ENCODE peak calls at places on chromosomes 3 and 15, in eight cellular contexts. H is epithelial cell of esophagus, M is DMS 273 treated with DMSO at 0.1 percent for 48 hours, X is OCI-M1, S is left cardiac atrium, J is GM23248, R is globus pallidus, U is Daoy. G is an unnamed sample.
A peak's percentile ranks its signal among the peaks of the same experiment; 100 is the strongest.

GRCh38 chr3:34842706-34843478 is 796.4 kb upstream of the ARPP21 start:
- DNase-seq in H (no peak), M (no peak), X (peak; percentile 67), S (no peak), J (no peak), R (no peak), U (no peak), G (no peak)

GRCh38 chr15:70358871-70359647 is 261.3 kb upstream of the TLE3 start:
- DNase-seq in H (no peak), M (no peak), X (no peak), S (no peak), J (no peak), R (no peak), U (no peak), G (no peak)

GRCh38 chr3:107206141-107206540 is 171.1 kb upstream of the CCDC54 start:
- DNase-seq in H (peak; percentile 70), M (peak; percentile 28), X (peak; percentile 70), S (no peak), J (peak; percentile 69), R (peak; percentile 86), U (peak; percentile 65), G (no peak)

GRCh38 chr15:54353726-54354125 is 375.5 kb downstream of the UNC13C start:
- DNase-seq in H (no peak), M (no peak), X (no peak), S (no peak), J (no peak), R (no peak), U (no peak), G (no peak)

GRCh38 chr15:71275566-71276354 is 160.5 kb downstream of the THSD4 start:
- DNase-seq in H (peak; percentile 48), M (no peak), X (no peak), S (no peak), J (no peak), R (no peak), U (no peak), G (no peak)

GRCh38 chr3:17833786-17834559 is 91.5 kb upstream of the TBC1D5 start:
- DNase-seq in H (peak; percentile 87), M (no peak), X (no peak), S (no peak), J (no peak), R (no peak), U (no peak), G (no peak)

GRCh38 chr15:79942656-79943481 is 28.1 kb downstream of the BCL2A1 start:
- DNase-seq in H (peak; percentile 27), M (no peak), X (no peak), S (no peak), J (peak; percentile 35), R (no peak), U (no peak), G (no peak)

GRCh38 chr3:137988152-137988551 is 21.8 kb upstream of the CLDN18 start:
- DNase-seq in H (no peak), M (no peak), X (no peak), S (no peak), J (no peak), R (no peak), U (no peak), G (no peak)

GRCh38 chr3:158094235-158094916 is 11.8 kb downstream of the SHOX2 start:
- DNase-seq in H (no peak), M (no peak), X (no peak), S (peak; percentile 19), J (no peak), R (no peak), U (no peak), G (no peak)

GRCh38 chr15:43330780-43331086 is 360 bp upstream of the LCMT2 start:
- DNase-seq in H (no peak), M (no peak), X (no peak), S (no peak), J (no peak), R (no peak), U (no peak), G (no peak)